ENCODE peak calls at places on chromosomes 5 and 9, in five cellular contexts. E is K562, P is HCT116, J is IMR-90, K is HepG2. O is an unnamed sample.

GRCh38 chr9:5321058-5321457 is 16.5 kb upstream of the RLN2 start:
- DNase-seq in E (no peak), P (no peak), J (peak; percentile 22), K (peak; percentile 1), O (peak; percentile 6)

GRCh38 chr9:137108608-137109249 is 5.8 kb downstream of the DPP7 start:
- DNase-seq in E (no peak), P (no peak), J (no peak), K (no peak), O (no peak)

GRCh38 chr9:3863114-3863528 is 337.3 kb upstream of the RFX3 start:
- DNase-seq in E (no peak), P (peak; percentile 78), J (peak; percentile 92), K (no peak), O (peak; percentile 44)

GRCh38 chr5:134086943-134087305 is 27.6 kb upstream of the TCF7 start:
- DNase-seq in E (no peak), P (no peak), J (no peak), K (no peak), O (no peak)

GRCh38 chr9:28960602-28961001 is 1387.3 kb upstream of the C9orf72 start:
- DNase-seq in E (no peak), P (no peak), J (no peak), K (no peak), O (no peak)

GRCh38 chr5:4868140-4868735 is 271.9 kb upstream of the ADAMTS16 start:
- DNase-seq in E (peak; percentile 90), P (peak; percentile 37), J (no peak), K (peak; percentile 42), O (peak; percentile 76)

GRCh38 chr5:142396436-142396835 is 71.6 kb upstream of the SPRY4 start:
- DNase-seq in E (no peak), P (no peak), J (no peak), K (no peak), O (no peak)

GRCh38 chr5:178121450-178122276 is 8.3 kb downstream of the N4BP3 start:
- DNase-seq in E (no peak), P (no peak), J (no peak), K (no peak), O (no peak)

GRCh38 chr9:137030006-137030405 is 1.9 kb downstream of the FUT7 start:
- DNase-seq in E (no peak), P (no peak), J (no peak), K (no peak), O (no peak)

GRCh38 chr5:72171667-72172066 is 64.4 kb downstream of the MAP1B start:
- DNase-seq in E (no peak), P (no peak), J (no peak), K (no peak), O (no peak)

GRCh38 chr9:4555251-4555650 is 65.0 kb downstream of the SLC1A1 start:
- DNase-seq in E (no peak), P (peak; percentile 34), J (peak; percentile 17), K (no peak), O (no peak)

GRCh38 chr9:21031091-21031817 is at the start of gene HACD4:
- DNase-seq in E (no peak), P (no peak), J (peak; percentile 12), K (no peak), O (peak; percentile 48)

GRCh38 chr5:175824621-175825020 is 46.8 kb upstream of the CPLX2 start:
- DNase-seq in E (no peak), P (no peak), J (no peak), K (no peak), O (no peak)

GRCh38 chr5:176735383-176736265 is 74.7 kb upstream of the UNC5A start:
- DNase-seq in E (no peak), P (no peak), J (no peak), K (no peak), O (no peak)

GRCh38 chr9:120876842-120877240 is at the start of gene PHF19:
- DNase-seq in E (no peak), P (no peak), J (no peak), K (peak; percentile 23), O (peak; percentile 78)

GRCh38 chr5:6543830-6544560 is 88.8 kb downstream of the NSUN2 start:
- DNase-seq in E (no peak), P (no peak), J (no peak), K (no peak), O (no peak)

GRCh38 chr9:121286688-121286972 is 18.7 kb downstream of the GSN start:
- DNase-seq in E (no peak), P (no peak), J (no peak), K (no peak), O (no peak)

GRCh38 chr5:148858106-148858505 is 31.7 kb downstream of the ADRB2 start:
- DNase-seq in E (no peak), P (no peak), J (no peak), K (no peak), O (no peak)

GRCh38 chr9:14962193-14962899 is 52.1 kb upstream of the FREM1 start:
- DNase-seq in E (no peak), P (no peak), J (no peak), K (no peak), O (no peak)

GRCh38 chr9:119483153-119483552 is 113.9 kb upstream of the BRINP1 start:
- DNase-seq in E (no peak), P (no peak), J (no peak), K (no peak), O (no peak)

GRCh38 chr9:18274693-18275092 is 199.3 kb upstream of the ADAMTSL1 start:
- DNase-seq in E (no peak), P (no peak), J (no peak), K (no peak), O (no peak)

GRCh38 chr9:121398374-121398773 is 28.3 kb upstream of the STOM start:
- DNase-seq in E (no peak), P (no peak), J (peak; percentile 100), K (peak; percentile 5), O (no peak)

GRCh38 chr9:94921656-94922055 is 195.2 kb downstream of the AOPEP start:
- DNase-seq in E (no peak), P (no peak), J (no peak), K (no peak), O (no peak)

GRCh38 chr5:52743970-52744369 is 43.7 kb upstream of the ITGA1 start:
- DNase-seq in E (no peak), P (no peak), J (peak; percentile 66), K (no peak), O (no peak)

GRCh38 chr5:148687427-148687826 is 33.1 kb upstream of the HTR4 start:
- DNase-seq in E (peak; percentile 77), P (peak; percentile 64), J (peak; percentile 13), K (peak; percentile 57), O (peak; percentile 59)

GRCh38 chr5:160649304-160649703 is 202.7 kb downstream of the ATP10B start:
- DNase-seq in E (no peak), P (no peak), J (no peak), K (peak; percentile 5), O (no peak)

GRCh38 chr5:125412561-125413535 is 666.4 kb upstream of the ZNF608 start:
- DNase-seq in E (no peak), P (no peak), J (peak; percentile 91), K (peak; percentile 4), O (peak; percentile 34)

GRCh38 chr9:23447944-23448343 is 378.1 kb downstream of the ELAVL2 start:
- DNase-seq in E (no peak), P (no peak), J (no peak), K (no peak), O (no peak)

GRCh38 chr9:2605246-2605645 is 16.3 kb upstream of the VLDLR start:
- DNase-seq in E (no peak), P (no peak), J (no peak), K (no peak), O (no peak)

GRCh38 chr5:97231025-97231636 is 48.1 kb upstream of the RIOK2 start:
- DNase-seq in E (peak; percentile 22), P (peak; percentile 54), J (peak; percentile 86), K (peak; percentile 70), O (peak; percentile 73)

GRCh38 chr9:15444141-15444540 is 21.5 kb downstream of the SNAPC3 start:
- DNase-seq in E (no peak), P (no peak), J (no peak), K (no peak), O (no peak)

DNA sequence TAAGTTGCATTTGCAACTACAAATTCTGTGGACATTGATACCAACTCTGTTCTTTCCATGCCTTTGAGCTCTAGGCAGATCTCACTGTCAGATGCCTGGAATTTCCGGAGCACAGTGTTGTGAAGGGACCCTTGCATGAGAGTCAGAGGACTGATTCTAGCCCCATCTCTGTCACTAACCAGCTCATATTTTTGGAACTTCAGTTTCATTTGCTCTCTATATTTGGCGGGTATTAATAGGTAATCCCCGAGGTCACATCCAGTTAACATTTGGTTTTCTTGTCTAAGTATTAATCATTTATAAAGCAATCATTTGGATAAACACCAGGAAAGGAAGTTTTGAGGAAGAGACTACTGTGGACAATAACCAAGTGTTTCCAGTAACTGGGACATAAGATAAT is 115.7 kb downstream of the MAN2A1 start:
- DNase-seq in E (no peak), P (no peak), J (peak; percentile 33), K (no peak), O (no peak)
- TF ChIP-seq CEBPB in E (no peak), P (no peak), J (no peak), K (no peak), O (no peak)

DNA sequence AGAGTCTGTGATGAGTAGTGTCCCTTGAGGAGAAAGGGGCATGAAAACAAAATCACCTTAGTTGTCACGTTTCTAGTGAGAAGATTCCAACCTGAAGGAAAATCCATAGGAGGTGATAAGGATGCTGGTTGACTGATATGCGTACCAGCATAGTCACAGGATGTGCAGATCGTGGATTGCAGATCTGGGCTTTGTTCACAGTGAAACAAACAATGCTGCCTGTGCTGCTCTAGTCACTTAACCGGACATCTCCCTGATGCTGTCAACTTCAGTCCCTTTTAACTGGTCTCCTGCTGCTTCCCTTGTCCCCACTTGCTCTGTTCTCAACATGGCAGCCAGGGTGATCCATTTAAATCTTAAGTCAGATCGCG is 89.7 kb downstream of the IQGAP2 start:
- DNase-seq in E (no peak), P (no peak), J (no peak), K (no peak), O (no peak)
- TF ChIP-seq CEBPB in E (no peak), P (no peak), J (no peak), K (no peak), O (no peak)

GRCh38 chr9:134913041-134913712 is 4.5 kb downstream of the FCN1 start:
- DNase-seq in E (no peak), P (no peak), J (no peak), K (no peak), O (no peak)

GRCh38 chr9:134916161-134916665 is 1.5 kb downstream of the FCN1 start:
- DNase-seq in E (no peak), P (no peak), J (no peak), K (no peak), O (no peak)

GRCh38 chr9:134913713-134914500 is 3.8 kb downstream of the FCN1 start:
- DNase-seq in E (no peak), P (no peak), J (no peak), K (no peak), O (no peak)

GRCh38 chr9:134915046-134915930 is 2.4 kb downstream of the FCN1 start:
- DNase-seq in E (no peak), P (no peak), J (no peak), K (no peak), O (no peak)

DNA sequence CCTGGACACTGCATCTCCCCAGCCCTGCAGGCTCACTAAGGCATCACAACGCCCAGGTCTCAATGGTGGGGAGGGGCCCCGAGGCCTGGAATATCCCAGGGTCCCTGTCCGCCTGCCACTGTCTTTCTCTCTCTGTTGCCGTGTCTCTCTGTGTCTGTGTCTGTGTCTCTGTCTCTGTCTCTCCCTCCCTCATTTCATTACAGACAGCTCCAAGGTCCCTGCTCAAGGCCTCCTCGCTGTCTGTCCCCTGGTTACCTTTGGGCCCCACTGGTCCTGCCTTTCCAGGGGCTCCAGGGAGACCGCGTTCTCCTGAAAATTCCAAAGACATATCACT is 3.2 kb downstream of the FCN1 start:
- DNase-seq in E (no peak), P (no peak), J (no peak), K (no peak), O (no peak)
- TF ChIP-seq CEBPB in E (no peak), P (no peak), J (no peak), K (no peak), O (no peak)

GRCh38 chr9:90838098-90838497 is 36.5 kb downstream of the SYK start:
- DNase-seq in E (no peak), P (no peak), J (no peak), K (no peak), O (no peak)
- TF ChIP-seq CEBPB in E (no peak), P (no peak), J (no peak), K (no peak), O (no peak)

O was measured in A549.